ENCODE peak calls at places on chromosomes 11 and 22, in seven cellular contexts. H is HCT116, Y is HepG2, C is K562, K is A549, U is endothelial cell of umbilical vein, T is SK-N-SH. F is an unnamed sample.

GRCh38 chr11:20061766-20062165 is 98.5 kb downstream of the DBX1 start:
- DNase-seq in H (no peak), Y (no peak), C (no peak), K (no peak), U (no peak), T (no peak), F (no peak)

GRCh38 chr11:26777276-26777939 is 55.5 kb upstream of the SLC5A12 start:
- DNase-seq in H (no peak), Y (no peak), C (no peak), K (no peak), U (no peak), T (no peak), F (no peak)

GRCh38 chr22:38239101-38239761 is 33.6 kb downstream of the TMEM184B start:
- DNase-seq in H (no peak), Y (no peak), C (no peak), K (peak; percentile 40), U (peak; percentile 83), T (no peak), F (no peak)

GRCh38 chr22:45911601-45912271 is 65.2 kb downstream of the WNT7B start:
- DNase-seq in H (no peak), Y (peak; percentile 6), C (no peak), K (peak; percentile 72), U (no peak), T (no peak), F (peak; percentile 81)

GRCh38 chr11:95121687-95122086 is 32.0 kb downstream of the ENDOD1 start:
- DNase-seq in H (no peak), Y (peak; percentile 9), C (no peak), K (no peak), U (no peak), T (no peak), F (no peak)

GRCh38 chr11:6637871-6638270 is 17.7 kb downstream of the DCHS1 start:
- DNase-seq in H (no peak), Y (no peak), C (no peak), K (no peak), U (no peak), T (no peak), F (no peak)

GRCh38 chr11:128503231-128503991 is 83.9 kb downstream of the ETS1 start:
- DNase-seq in H (no peak), Y (no peak), C (no peak), K (no peak), U (peak; percentile 52), T (no peak), F (no peak)

GRCh38 chr11:64684357-64684756 is 38.6 kb downstream of the NRXN2 start:
- DNase-seq in H (no peak), Y (no peak), C (no peak), K (no peak), U (no peak), T (no peak), F (no peak)

GRCh38 chr11:7830740-7831139 is 34.0 kb upstream of the OR5P2 start:
- DNase-seq in H (no peak), Y (no peak), C (no peak), K (no peak), U (no peak), T (no peak), F (no peak)

GRCh38 chr11:506238-506949 is 648 bp downstream of the RNH1 start:
- DNase-seq in H (peak; percentile 91), Y (peak; percentile 88), C (peak; percentile 93), K (peak; percentile 96), U (peak; percentile 98), T (peak; percentile 99), F (peak; percentile 97)

GRCh38 chr22:27487600-27488450 is 313.7 kb downstream of the MN1 start:
- DNase-seq in H (no peak), Y (peak; percentile 33), C (no peak), K (no peak), U (no peak), T (no peak), F (no peak)

GRCh38 chr11:86244063-86244521 is 461 bp upstream of the EED start:
- DNase-seq in H (peak; percentile 86), Y (peak; percentile 81), C (peak; percentile 84), K (peak; percentile 93), U (no peak), T (peak; percentile 88), F (peak; percentile 96)

GRCh38 chr11:35334385-35335090 is 84.8 kb downstream of the SLC1A2 start:
- DNase-seq in H (no peak), Y (no peak), C (no peak), K (no peak), U (no peak), T (no peak), F (no peak)

GRCh38 chr11:13333456-13333957 is 55.9 kb downstream of the BMAL1 start:
- DNase-seq in H (peak; percentile 77), Y (peak; percentile 18), C (no peak), K (no peak), U (no peak), T (no peak), F (peak; percentile 39)

GRCh38 chr11:62832346-62833234 is at the start of gene TEX54:
- DNase-seq in H (no peak), Y (no peak), C (peak; percentile 14), K (no peak), U (no peak), T (no peak), F (no peak)

GRCh38 chr11:69969890-69970784 is 108.0 kb upstream of the ANO1 start:
- DNase-seq in H (no peak), Y (peak; percentile 97), C (peak; percentile 77), K (no peak), U (no peak), T (no peak), F (no peak)

GRCh38 chr11:88308576-88308975 is 29.0 kb downstream of the CTSC start:
- DNase-seq in H (no peak), Y (no peak), C (no peak), K (no peak), U (no peak), T (no peak), F (no peak)

GRCh38 chr22:27416553-27417427 is 384.8 kb downstream of the MN1 start:
- DNase-seq in H (no peak), Y (no peak), C (no peak), K (no peak), U (peak; percentile 68), T (peak; percentile 66), F (no peak)

GRCh38 chr11:112050721-112051120 is 23.1 kb downstream of the PIH1D2 start:
- DNase-seq in H (no peak), Y (no peak), C (no peak), K (no peak), U (no peak), T (no peak), F (no peak)

GRCh38 chr11:112044961-112045360 is 19.8 kb downstream of the DLAT start:
- DNase-seq in H (no peak), Y (no peak), C (peak; percentile 63), K (no peak), U (no peak), T (no peak), F (no peak)

GRCh38 chr11:112051768-112052167 is 22.0 kb downstream of the PIH1D2 start:
- DNase-seq in H (no peak), Y (no peak), C (no peak), K (no peak), U (no peak), T (no peak), F (no peak)

GRCh38 chr11:112049777-112050176 is 24.0 kb downstream of the PIH1D2 start:
- DNase-seq in H (no peak), Y (no peak), C (no peak), K (no peak), U (no peak), T (no peak), F (no peak)
- H3K4me3 ChIP-seq in H (no peak overlapping the region), Y (no peak overlapping the region), C (no peak overlapping the region), K (no peak overlapping the region), U (no peak overlapping the region), T (no peak overlapping the region), F (no peak overlapping the region)

GRCh38 chr11:76152741-76153608 is 53.3 kb downstream of the WNT11 start:
- DNase-seq in H (no peak), Y (no peak), C (no peak), K (no peak), U (no peak), T (no peak), F (no peak)

GRCh38 chr11:76150141-76150540 is 56.2 kb downstream of the WNT11 start:
- DNase-seq in H (no peak), Y (no peak), C (no peak), K (no peak), U (no peak), T (no peak), F (no peak)

GRCh38 chr11:76153609-76153949 is 52.7 kb downstream of the WNT11 start:
- DNase-seq in H (no peak), Y (peak; percentile 49), C (no peak), K (no peak), U (no peak), T (no peak), F (no peak)

GRCh38 chr11:76151561-76152085 is 54.7 kb downstream of the WNT11 start:
- DNase-seq in H (no peak), Y (no peak), C (no peak), K (no peak), U (no peak), T (no peak), F (no peak)

GRCh38 chr11:76152086-76152658 is 54.1 kb downstream of the WNT11 start:
- DNase-seq in H (peak; percentile 57), Y (peak; percentile 70), C (peak; percentile 89), K (peak; percentile 93), U (peak; percentile 77), T (no peak), F (peak; percentile 88)
- TF ChIP-seq MAX in H (peak; percentile 88), Y (peak; percentile 91), C (peak; percentile 83), K (peak; percentile 88), U (no peak), T (no peak), F (peak; percentile 63)

GRCh38 chr22:20951932-20952380 is 15.1 kb upstream of the AIFM3 start:
- DNase-seq in H (no peak), Y (peak; percentile 70), C (no peak), K (no peak), U (no peak), T (no peak), F (no peak)
- TF ChIP-seq CTCF in H (no peak), Y (peak; percentile 43), C (no peak), K (no peak), U (no peak), T (no peak), F (no peak)

GRCh38 chr11:118224512-118225180 is at the start of gene JAML:
- DNase-seq in H (no peak), Y (no peak), C (no peak), K (no peak), U (no peak), T (no peak), F (peak; percentile 73)

GRCh38 chr11:118221419-118221818 is 3.4 kb downstream of the JAML start:
- DNase-seq in H (no peak), Y (no peak), C (no peak), K (no peak), U (no peak), T (no peak), F (no peak)

GRCh38 chr11:118222437-118222836 is 2.4 kb downstream of the JAML start:
- DNase-seq in H (no peak), Y (no peak), C (no peak), K (no peak), U (no peak), T (no peak), F (no peak)

GRCh38 chr11:118223992-118224391 is 819 bp downstream of the JAML start:
- DNase-seq in H (no peak), Y (no peak), C (no peak), K (no peak), U (no peak), T (no peak), F (no peak)

DNA sequence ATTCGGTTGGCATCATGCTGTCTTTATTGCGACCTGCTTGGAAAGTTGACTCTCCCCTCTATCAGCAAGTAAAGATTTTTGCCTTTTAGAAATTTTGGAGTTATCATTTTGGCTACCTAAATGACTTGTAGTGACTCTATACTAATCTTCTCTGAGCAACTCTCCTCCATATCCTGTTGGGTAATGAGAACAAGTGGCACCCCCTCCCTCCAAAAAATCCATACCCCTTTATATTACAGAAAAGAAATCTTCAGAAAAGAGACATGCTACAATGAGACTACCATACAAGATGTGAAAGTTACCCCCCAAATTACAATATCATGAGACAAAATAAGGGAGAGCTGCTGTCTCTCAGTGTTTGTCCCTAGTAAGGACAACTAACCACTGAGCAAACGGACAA is 1.2 kb downstream of the JAML start:
- DNase-seq in H (no peak), Y (no peak), C (no peak), K (no peak), U (no peak), T (no peak), F (no peak)
- H3K4me3 ChIP-seq in H (no peak overlapping the region), Y (no peak overlapping the region), C (no peak overlapping the region), K (no peak overlapping the region), U (no peak overlapping the region), T (no peak overlapping the region), F (no peak overlapping the region)

F was measured in NB4.